ENCODE peak calls at places on chromosome 12, in seven cellular contexts. One of them, this sample, is unnamed. For H3K27me3, the result is how much of the 10 kb centered on the place peaks cover.

GRCh38 chr12:22399464-22399863 is 65.0 kb upstream of the ST8SIA1 start:
- DNase-seq in spleen: no peak
- DNase-seq in CD4-positive, alpha-beta T cell: no peak
- DNase-seq in mammary epithelial cell: no peak
- DNase-seq in stomach: no peak
- DNase-seq in aorta: no peak
- DNase-seq in AG04450: no peak
- DNase-seq in this sample: no peak

GRCh38 chr12:104450700-104451099 is 6.0 kb upstream of the CHST11 start:
- DNase-seq in spleen: no peak
- DNase-seq in CD4-positive, alpha-beta T cell: no peak
- DNase-seq in mammary epithelial cell: no peak
- DNase-seq in stomach: no peak
- DNase-seq in aorta: no peak
- DNase-seq in AG04450: no peak
- DNase-seq in this sample: no peak

GRCh38 chr12:7832059-7832696 is 40.5 kb downstream of the SLC2A14 start:
- DNase-seq in spleen: no peak
- DNase-seq in CD4-positive, alpha-beta T cell: no peak
- DNase-seq in mammary epithelial cell: peak
- DNase-seq in stomach: no peak
- DNase-seq in aorta: no peak
- DNase-seq in AG04450: peak
- DNase-seq in this sample: peak

GRCh38 chr12:98533723-98534251 is 18.4 kb downstream of the TMPO start:
- DNase-seq in spleen: no peak
- DNase-seq in CD4-positive, alpha-beta T cell: no peak
- DNase-seq in mammary epithelial cell: no peak
- DNase-seq in stomach: no peak
- DNase-seq in aorta: no peak
- DNase-seq in AG04450: no peak
- DNase-seq in this sample: no peak

GRCh38 chr12:115485503-115485902 is 792.0 kb downstream of the MED13L start:
- DNase-seq in spleen: no peak
- DNase-seq in CD4-positive, alpha-beta T cell: no peak
- DNase-seq in mammary epithelial cell: no peak
- DNase-seq in stomach: no peak
- DNase-seq in aorta: no peak
- DNase-seq in AG04450: no peak
- DNase-seq in this sample: no peak

GRCh38 chr12:33926095-33926494 is 96.2 kb upstream of the ALG10 start:
- DNase-seq in spleen: no peak
- DNase-seq in CD4-positive, alpha-beta T cell: no peak
- DNase-seq in mammary epithelial cell: no peak
- DNase-seq in stomach: no peak
- DNase-seq in aorta: no peak
- DNase-seq in AG04450: no peak
- DNase-seq in this sample: no peak

GRCh38 chr12:77179515-77179914 is 114.1 kb upstream of the E2F7 start:
- DNase-seq in spleen: no peak
- DNase-seq in CD4-positive, alpha-beta T cell: no peak
- DNase-seq in mammary epithelial cell: no peak
- DNase-seq in stomach: no peak
- DNase-seq in aorta: no peak
- DNase-seq in AG04450: no peak
- DNase-seq in this sample: no peak

GRCh38 chr12:97148941-97149559 is 242.0 kb downstream of the NEDD1 start:
- DNase-seq in spleen: peak
- DNase-seq in CD4-positive, alpha-beta T cell: peak
- DNase-seq in mammary epithelial cell: peak
- DNase-seq in stomach: peak
- DNase-seq in aorta: peak
- DNase-seq in AG04450: no peak
- DNase-seq in this sample: peak

GRCh38 chr12:121278450-121279375 is 17.8 kb downstream of the CAMKK2 start:
- DNase-seq in spleen: peak
- DNase-seq in CD4-positive, alpha-beta T cell: no peak
- DNase-seq in mammary epithelial cell: no peak
- DNase-seq in stomach: no peak
- DNase-seq in aorta: peak
- DNase-seq in AG04450: peak
- DNase-seq in this sample: peak

GRCh38 chr12:95548056-95548538 is 3.2 kb downstream of the USP44 start:
- DNase-seq in spleen: peak
- DNase-seq in CD4-positive, alpha-beta T cell: peak
- DNase-seq in mammary epithelial cell: no peak
- DNase-seq in stomach: peak
- DNase-seq in aorta: peak
- DNase-seq in AG04450: no peak
- DNase-seq in this sample: peak

DNA sequence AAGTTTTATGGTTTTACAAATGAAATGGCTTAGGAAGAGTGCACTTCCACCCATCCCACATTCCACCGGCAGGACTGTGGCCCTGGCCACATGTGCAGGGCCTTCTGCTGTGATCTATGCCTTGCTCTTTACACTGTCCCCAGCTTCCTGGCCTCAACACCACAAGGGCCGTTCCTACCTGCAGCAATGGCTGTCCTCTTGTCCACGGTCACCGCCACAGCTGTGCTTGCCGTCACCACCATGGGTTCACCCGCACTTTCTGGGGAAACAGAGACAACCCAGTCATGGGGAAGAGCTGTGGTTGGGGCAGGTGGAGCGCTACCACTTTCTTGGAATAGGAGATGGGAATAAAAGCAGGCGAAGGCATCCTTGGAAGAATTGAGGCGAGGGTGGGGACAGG is 20.2 kb downstream of the LRTM2 start:
- DNase-seq in spleen: peak
- DNase-seq in CD4-positive, alpha-beta T cell: no peak
- DNase-seq in mammary epithelial cell: no peak
- DNase-seq in stomach: no peak
- DNase-seq in aorta: peak
- DNase-seq in AG04450: no peak
- DNase-seq in this sample: peak
- H3K27me3 ChIP-seq in spleen: under half
- H3K27me3 ChIP-seq in CD4-positive, alpha-beta T cell: under half
- H3K27me3 ChIP-seq in mammary epithelial cell: under half
- H3K27me3 ChIP-seq in stomach: under half
- H3K27me3 ChIP-seq in aorta: under half
- H3K27me3 ChIP-seq in AG04450: half or more
- H3K27me3 ChIP-seq in this sample: under half

DNA sequence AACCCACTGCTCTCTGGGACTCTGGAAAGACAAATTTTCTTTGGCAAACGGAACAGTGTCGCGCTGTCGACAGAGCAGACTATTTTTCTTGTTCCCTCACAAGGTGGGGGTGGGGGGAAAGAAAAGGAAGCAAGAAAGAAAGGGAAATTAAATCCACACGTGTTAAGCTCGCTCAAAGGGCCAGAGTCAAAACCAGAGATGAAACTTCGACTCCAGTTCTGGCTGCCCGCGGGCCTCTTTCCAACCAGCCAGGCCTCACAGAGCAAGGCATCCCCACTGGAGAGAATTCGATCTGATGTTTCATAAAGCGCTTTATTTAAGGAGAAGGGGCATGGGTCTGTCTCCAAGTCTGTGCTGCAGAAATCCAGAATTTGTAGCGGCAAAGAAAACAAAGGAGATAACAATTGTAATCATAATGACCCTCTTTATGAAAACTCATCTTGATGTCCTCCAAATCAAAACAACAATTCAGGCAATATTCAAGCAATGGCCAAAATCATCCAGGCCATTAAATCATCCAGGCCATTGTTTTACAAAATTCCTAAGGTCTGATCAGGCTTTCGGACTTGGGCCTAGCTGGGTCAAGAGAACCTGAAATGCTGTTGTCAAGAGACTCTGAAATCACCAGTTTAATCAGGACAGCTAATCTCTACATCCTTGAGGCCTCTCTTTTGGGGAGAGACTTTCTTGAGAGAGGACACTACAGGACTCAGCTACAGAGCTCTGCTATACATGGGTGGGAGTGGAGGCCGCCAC is 5.3 kb upstream of the TBX5 start:
- DNase-seq in spleen: no peak
- DNase-seq in CD4-positive, alpha-beta T cell: no peak
- DNase-seq in mammary epithelial cell: no peak
- DNase-seq in stomach: no peak
- DNase-seq in aorta: no peak
- DNase-seq in AG04450: no peak
- DNase-seq in this sample: peak
- H3K27me3 ChIP-seq in spleen: half or more
- H3K27me3 ChIP-seq in CD4-positive, alpha-beta T cell: half or more
- H3K27me3 ChIP-seq in mammary epithelial cell: under half
- H3K27me3 ChIP-seq in stomach: under half
- H3K27me3 ChIP-seq in aorta: under half
- H3K27me3 ChIP-seq in AG04450: under half
- H3K27me3 ChIP-seq in this sample: half or more

GRCh38 chr12:52436000-52436827 is 2.0 kb upstream of the KRT75 start:
- DNase-seq in spleen: no peak
- DNase-seq in CD4-positive, alpha-beta T cell: no peak
- DNase-seq in mammary epithelial cell: peak
- DNase-seq in stomach: no peak
- DNase-seq in aorta: no peak
- DNase-seq in AG04450: no peak
- DNase-seq in this sample: no peak
- H3K27me3 ChIP-seq in spleen: under half
- H3K27me3 ChIP-seq in CD4-positive, alpha-beta T cell: under half
- H3K27me3 ChIP-seq in mammary epithelial cell: under half
- H3K27me3 ChIP-seq in stomach: under half
- H3K27me3 ChIP-seq in aorta: under half
- H3K27me3 ChIP-seq in AG04450: under half
- H3K27me3 ChIP-seq in this sample: under half

DNA sequence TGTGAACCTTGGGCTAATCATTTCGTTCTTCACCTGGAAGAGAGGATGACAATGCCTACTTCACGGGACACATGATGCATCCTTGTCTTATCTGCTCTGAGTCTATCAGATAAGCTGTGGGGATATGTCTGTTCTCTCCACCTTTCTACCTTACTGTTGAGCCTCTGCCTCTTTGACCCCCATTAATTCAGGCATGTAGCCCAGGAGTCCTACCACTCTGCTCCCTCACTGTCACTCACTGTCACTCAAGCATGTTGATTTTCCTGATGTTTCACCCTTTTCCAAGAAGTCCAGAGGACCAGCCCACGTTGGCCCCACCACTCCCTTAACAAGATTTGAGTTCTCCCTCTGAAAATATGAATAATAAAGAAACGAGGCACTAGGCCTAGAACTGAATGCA is 6.3 kb upstream of the SMUG1 start:
- DNase-seq in spleen: no peak
- DNase-seq in CD4-positive, alpha-beta T cell: no peak
- DNase-seq in mammary epithelial cell: no peak
- DNase-seq in stomach: no peak
- DNase-seq in aorta: no peak
- DNase-seq in AG04450: no peak
- DNase-seq in this sample: no peak
- H3K27me3 ChIP-seq in spleen: half or more
- H3K27me3 ChIP-seq in CD4-positive, alpha-beta T cell: half or more
- H3K27me3 ChIP-seq in mammary epithelial cell: under half
- H3K27me3 ChIP-seq in stomach: under half
- H3K27me3 ChIP-seq in aorta: under half
- H3K27me3 ChIP-seq in AG04450: under half
- H3K27me3 ChIP-seq in this sample: under half

GRCh38 chr12:109305547-109305946 is 3.5 kb downstream of the FOXN4 start:
- DNase-seq in spleen: no peak
- DNase-seq in CD4-positive, alpha-beta T cell: no peak
- DNase-seq in mammary epithelial cell: no peak
- DNase-seq in stomach: no peak
- DNase-seq in aorta: no peak
- DNase-seq in AG04450: no peak
- DNase-seq in this sample: no peak

GRCh38 chr12:109307051-109307450 is 2.0 kb downstream of the FOXN4 start:
- DNase-seq in spleen: no peak
- DNase-seq in CD4-positive, alpha-beta T cell: no peak
- DNase-seq in mammary epithelial cell: no peak
- DNase-seq in stomach: no peak
- DNase-seq in aorta: no peak
- DNase-seq in AG04450: no peak
- DNase-seq in this sample: peak

GRCh38 chr12:109310247-109311125 is 1.4 kb upstream of the FOXN4 start:
- DNase-seq in spleen: no peak
- DNase-seq in CD4-positive, alpha-beta T cell: no peak
- DNase-seq in mammary epithelial cell: no peak
- DNase-seq in stomach: no peak
- DNase-seq in aorta: no peak
- DNase-seq in AG04450: no peak
- DNase-seq in this sample: peak

GRCh38 chr12:109309441-109310246 is 560 bp upstream of the FOXN4 start:
- DNase-seq in spleen: no peak
- DNase-seq in CD4-positive, alpha-beta T cell: no peak
- DNase-seq in mammary epithelial cell: no peak
- DNase-seq in stomach: no peak
- DNase-seq in aorta: no peak
- DNase-seq in AG04450: no peak
- DNase-seq in this sample: peak

DNA sequence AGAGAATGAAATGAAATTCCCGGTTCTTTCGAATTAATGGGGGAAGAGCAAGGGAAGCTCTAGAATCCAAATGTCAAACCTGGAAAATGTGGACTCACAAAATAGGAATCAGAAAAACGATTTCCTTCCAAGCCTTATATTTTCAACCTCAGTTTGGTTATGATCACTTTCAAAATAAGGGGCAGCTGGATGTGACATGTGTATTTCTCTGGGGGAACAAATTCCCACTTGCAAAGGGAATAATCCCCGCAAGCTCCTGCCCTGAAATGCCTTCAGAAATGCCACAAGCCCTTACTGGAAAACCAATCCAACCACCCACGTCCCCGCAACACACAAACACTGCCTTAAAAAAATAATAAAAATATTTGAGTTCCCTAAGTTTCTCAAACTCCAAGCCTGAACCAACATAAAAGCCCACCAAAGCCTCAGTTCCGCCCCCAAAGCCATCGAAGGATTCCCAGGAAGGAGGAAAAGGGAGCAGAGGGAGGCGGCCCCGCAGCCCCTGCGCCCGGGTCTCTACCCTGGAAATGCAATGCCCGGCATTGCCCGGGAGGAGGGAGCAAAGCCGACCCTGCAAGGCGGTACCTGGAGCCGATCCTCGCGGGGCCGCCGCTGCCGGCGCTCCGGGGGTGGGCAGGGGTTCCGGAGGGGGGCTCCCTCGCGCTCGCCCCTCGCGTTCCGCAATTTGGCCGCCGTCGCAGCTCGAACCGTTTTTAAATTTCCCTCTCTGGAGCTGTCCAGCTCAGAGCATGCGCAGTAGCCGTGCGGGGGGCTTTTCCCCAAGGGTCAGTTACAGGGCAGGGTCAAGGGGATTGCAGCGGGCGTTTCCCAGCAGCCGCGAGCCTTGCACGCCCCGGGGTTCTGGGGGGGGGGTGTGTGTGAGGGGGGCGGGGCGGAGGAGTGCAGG is at the start of gene FOXN4:
- DNase-seq in spleen: no peak
- DNase-seq in CD4-positive, alpha-beta T cell: no peak
- DNase-seq in mammary epithelial cell: no peak
- DNase-seq in stomach: no peak
- DNase-seq in aorta: no peak
- DNase-seq in AG04450: no peak
- DNase-seq in this sample: peak
- H3K27me3 ChIP-seq in spleen: half or more
- H3K27me3 ChIP-seq in CD4-positive, alpha-beta T cell: under half
- H3K27me3 ChIP-seq in mammary epithelial cell: under half
- H3K27me3 ChIP-seq in stomach: under half
- H3K27me3 ChIP-seq in aorta: under half
- H3K27me3 ChIP-seq in AG04450: half or more
- H3K27me3 ChIP-seq in this sample: under half

This sample was measured in H7.